ENCODE peak calls at places on chromosomes 13 and 19, in five cellular contexts. W is GM12878, J is K562, Q is HCT116, S is H1. V is an unnamed sample. For H3K4me1, the result is how much of the 10 kb centered on the place peaks cover.

GRCh38 chr19:33280351-33280921 is 21.9 kb downstream of the CEBPA start:
- DNase-seq in W (peak), J (no peak), Q (no peak), S (no peak), V (no peak)

GRCh38 chr13:40438022-40438692 is 228.3 kb downstream of the FOXO1 start:
- DNase-seq in W (no peak), J (no peak), Q (no peak), S (no peak), V (no peak)

GRCh38 chr19:21321996-21322395 is 7.2 kb downstream of the ZNF708 start:
- DNase-seq in W (no peak), J (no peak), Q (no peak), S (no peak), V (no peak)

GRCh38 chr13:100184095-100184494 is 95.2 kb downstream of the PCCA start:
- DNase-seq in W (no peak), J (no peak), Q (no peak), S (no peak), V (no peak)

GRCh38 chr13:60150538-60150937 is 13.2 kb downstream of the DIAPH3 start:
- DNase-seq in W (no peak), J (no peak), Q (no peak), S (no peak), V (no peak)

GRCh38 chr13:48585456-48585840 is 52.6 kb upstream of the RCBTB2 start:
- DNase-seq in W (no peak), J (no peak), Q (peak), S (no peak), V (no peak)

GRCh38 chr13:52600666-52601065 is 41.6 kb upstream of the HNRNPA1L2 start:
- DNase-seq in W (no peak), J (no peak), Q (no peak), S (no peak), V (no peak)

GRCh38 chr19:36049080-36049698 is 4.9 kb downstream of the THAP8 start:
- DNase-seq in W (no peak), J (no peak), Q (no peak), S (no peak), V (no peak)

GRCh38 chr13:26112843-26113242 is 61.0 kb upstream of the SHISA2 start:
- DNase-seq in W (no peak), J (no peak), Q (no peak), S (no peak), V (no peak)

GRCh38 chr19:41537789-41538188 is 38.2 kb upstream of the CEACAM21 start:
- DNase-seq in W (no peak), J (peak), Q (no peak), S (no peak), V (no peak)

GRCh38 chr19:40365613-40366401 is 17.3 kb downstream of the PLD3 start:
- DNase-seq in W (no peak), J (peak), Q (no peak), S (peak), V (peak)

GRCh38 chr13:41345165-41345920 is 34.3 kb downstream of the NAA16 start:
- DNase-seq in W (no peak), J (no peak), Q (no peak), S (no peak), V (no peak)

GRCh38 chr19:36876993-36877938 is 26.6 kb downstream of the ZNF345 start:
- DNase-seq in W (no peak), J (no peak), Q (no peak), S (no peak), V (no peak)

GRCh38 chr13:37148501-37148900 is 43.0 kb upstream of the CSNK1A1L start:
- DNase-seq in W (no peak), J (no peak), Q (no peak), S (no peak), V (no peak)

GRCh38 chr19:20925481-20925880 is 2.4 kb downstream of the ZNF85 start:
- DNase-seq in W (no peak), J (no peak), Q (no peak), S (no peak), V (no peak)

GRCh38 chr19:4492337-4493103 is 20.4 kb downstream of the HDGFL2 start:
- DNase-seq in W (no peak), J (no peak), Q (no peak), S (no peak), V (no peak)

DNA sequence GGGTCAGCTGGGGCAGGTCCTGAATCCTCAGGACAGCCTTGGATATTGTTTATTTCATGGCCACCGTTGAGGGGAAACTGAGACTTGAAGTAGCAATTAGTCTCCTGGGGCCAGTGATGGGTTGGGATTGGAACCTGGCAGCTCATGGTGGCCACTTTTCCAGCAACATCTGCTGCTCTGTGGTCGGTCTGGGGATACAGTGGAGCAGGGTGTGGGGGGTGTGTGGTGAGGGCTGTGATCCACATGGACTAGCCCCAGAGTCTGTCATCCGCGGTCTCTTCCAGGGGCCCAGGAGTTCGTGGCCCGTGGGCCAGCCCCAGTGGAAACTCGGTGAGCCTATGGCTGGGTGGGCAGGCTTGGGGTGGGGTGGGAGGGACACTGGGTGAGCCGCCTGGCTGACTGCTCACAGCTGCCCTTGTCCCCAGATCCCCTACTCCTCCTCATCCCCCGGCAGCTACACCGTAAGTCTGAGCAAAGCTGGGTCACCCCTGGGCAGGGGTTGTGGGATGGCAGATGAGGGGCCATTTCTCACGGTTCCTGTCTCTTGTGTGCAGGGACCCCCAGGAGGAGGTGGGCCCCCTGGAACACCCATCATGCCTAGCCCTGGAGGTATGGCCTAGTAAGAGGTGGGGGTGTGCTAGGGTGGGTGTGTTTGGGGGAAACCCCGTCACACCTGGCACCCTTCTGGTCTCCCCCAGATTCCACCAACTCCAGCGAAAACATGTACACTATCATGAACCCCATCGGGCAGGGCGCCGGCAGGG is 5.5 kb downstream of the ISYNA1 start:
- DNase-seq in W (no peak), J (no peak), Q (no peak), S (no peak), V (no peak)
- H3K4me1 ChIP-seq in W (under half), J (under half), Q (under half), S (under half), V (under half)

GRCh38 chr19:22528956-22529355 is 105.2 kb upstream of the ZNF492 start:
- DNase-seq in W (no peak), J (no peak), Q (no peak), S (no peak), V (no peak)

GRCh38 chr19:22532388-22533310 is 101.5 kb upstream of the ZNF492 start:
- DNase-seq in W (no peak), J (no peak), Q (no peak), S (no peak), V (peak)

GRCh38 chr19:22530042-22530441 is 104.1 kb upstream of the ZNF492 start:
- DNase-seq in W (no peak), J (no peak), Q (no peak), S (no peak), V (no peak)

GRCh38 chr19:22533761-22534160 is 100.4 kb upstream of the ZNF492 start:
- DNase-seq in W (no peak), J (no peak), Q (no peak), S (no peak), V (no peak)
- TF ChIP-seq ZNF274 in W (no peak), J (no peak), Q (no peak), S (no peak), V (no peak)

GRCh38 chr13:98802999-98803666 is 50.7 kb upstream of the SLC15A1 start:
- DNase-seq in W (no peak), J (no peak), Q (no peak), S (peak), V (no peak)
- H3K4me1 ChIP-seq in W (under half), J (under half), Q (under half), S (under half), V (under half)

DNA sequence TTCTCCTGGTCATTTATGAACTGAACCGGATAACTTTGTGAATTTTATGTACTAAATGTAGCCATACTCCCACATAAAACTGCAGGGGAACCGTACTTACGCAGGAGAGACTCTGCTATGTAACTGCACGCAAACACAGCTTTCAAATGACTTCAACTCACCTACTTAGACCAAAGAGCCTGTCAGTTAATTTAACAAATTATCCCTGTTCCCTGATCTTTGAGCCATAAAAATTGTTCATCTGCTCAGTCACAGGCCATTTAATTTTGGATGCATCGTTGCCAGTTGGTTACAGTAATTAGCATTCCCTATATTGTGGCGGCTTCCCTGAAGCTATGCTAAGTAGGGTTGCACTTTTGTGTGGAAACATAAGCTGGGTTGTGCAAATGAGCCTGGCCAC is 21.1 kb upstream of the OBI1 start:
- DNase-seq in W (no peak), J (no peak), Q (no peak), S (no peak), V (no peak)
- TF ChIP-seq ZNF274 in W (no peak), J (no peak), Q (no peak), S (no peak), V (no peak)

GRCh38 chr13:30030141-30030750 is 179.8 kb upstream of the UBL3 start:
- DNase-seq in W (no peak), J (no peak), Q (no peak), S (no peak), V (no peak)
- H3K4me1 ChIP-seq in W (under half), J (under half), Q (under half), S (under half), V (under half)

GRCh38 chr13:71517004-71517403 is 350.0 kb downstream of the DACH1 start:
- DNase-seq in W (no peak), J (no peak), Q (peak), S (no peak), V (no peak)
- TF ChIP-seq ZNF274 in W (no peak), J (no peak), Q (no peak), S (no peak), V (no peak)